ENCODE peak calls at places on chromosomes 4 and X, in five cellular contexts. R is PC-3; I is left kidney; Z is activated T-helper 1 cell treated with anti-CD3 and anti-CD28 coated beads, Interleukin-2, amount 50 U/mL, for 16 hours; S is activated CD4-positive, alpha-beta T cell treated with anti-CD3 and anti-CD28 coated beads, Interleukin-2, amount 50 U/mL, for 24 hours. E is an unnamed sample.

GRCh38 chrX:140733766-140734342 is 24.3 kb downstream of the LINC00632 start:
- DNase-seq in R (peak; percentile 59), I (peak; percentile 59), Z (no peak), S (no peak), E (no peak)

GRCh38 chrX:74450803-74451449 is 29.6 kb downstream of the SLC16A2 start:
- DNase-seq in R (peak; percentile 89), I (no peak), Z (no peak), S (no peak), E (no peak)

GRCh38 chr4:39029752-39030694 is 2.2 kb downstream of the TMEM156 start:
- DNase-seq in R (peak; percentile 23), I (no peak), Z (no peak), S (no peak), E (no peak)

GRCh38 chr4:113446019-113446418 is 315.5 kb downstream of the CAMK2D start:
- DNase-seq in R (peak; percentile 92), I (no peak), Z (no peak), S (peak; percentile 46), E (no peak)

GRCh38 chr4:161816958-161817357 is 346.8 kb downstream of the FSTL5 start:
- DNase-seq in R (peak; percentile 62), I (no peak), Z (no peak), S (no peak), E (no peak)

GRCh38 chr4:136106753-136107152 is 1425.5 kb downstream of the PCDH18 start:
- DNase-seq in R (no peak), I (no peak), Z (no peak), S (no peak), E (no peak)

GRCh38 chrX:56572975-56573374 is 9.5 kb downstream of the UBQLN2 start:
- DNase-seq in R (no peak), I (no peak), Z (no peak), S (no peak), E (no peak)

GRCh38 chrX:74291577-74291963 is 12.4 kb upstream of the ZCCHC13 start:
- DNase-seq in R (no peak), I (no peak), Z (no peak), S (no peak), E (no peak)

GRCh38 chr4:174394915-174395314 is 111.2 kb downstream of the CEP44 start:
- DNase-seq in R (peak; percentile 67), I (no peak), Z (no peak), S (no peak), E (no peak)

GRCh38 chrX:134520860-134521390 is 61.0 kb downstream of the HPRT1 start:
- DNase-seq in R (peak; percentile 79), I (peak; percentile 87), Z (no peak), S (no peak), E (no peak)

GRCh38 chrX:9926002-9926401 is 41.2 kb upstream of the CLDN34 start:
- DNase-seq in R (no peak), I (no peak), Z (no peak), S (no peak), E (no peak)

GRCh38 chr4:12679217-12679616 is 804.9 kb downstream of the RAB28 start:
- DNase-seq in R (peak; percentile 1), I (peak; percentile 5), Z (no peak), S (no peak), E (no peak)

GRCh38 chr4:10013722-10014121 is 7.6 kb downstream of the SLC2A9 start:
- DNase-seq in R (peak; percentile 64), I (no peak), Z (no peak), S (no peak), E (no peak)

E was measured in lower leg skin.